ENCODE peak calls at places on chromosomes 11 and 22, in ten cellular contexts. K is AG04450; N is non-pigmented ciliary epithelial cell; D is naive B cell; G is LHCN-M2; R is lung; T is right lobe of liver; X is stimulated activated CD4-positive, alpha-beta T cell treated with anti-CD3 and anti-CD28 coated beads, Interleukin-4, amount 100 ng/mL, for 1 hour; J is T-helper 1 cell; I is activated T-cell treated with anti-CD3 and anti-CD28 coated beads, Interleukin-2, amount 50 U/mL, for 24 hours. E is an unnamed sample.
A peak's percentile ranks its signal among the peaks of the same experiment; 100 is the strongest.

GRCh38 chr11:3616721-3617460 is 24.9 kb downstream of the ART5 start:
- DNase-seq in N (no peak), I (peak; percentile 19), R (no peak), J (no peak), D (no peak), K (no peak), T (peak; percentile 39), X (no peak), G (peak; percentile 44), E (no peak)

GRCh38 chr11:107799245-107799859 is 59.2 kb downstream of the SLC35F2 start:
- DNase-seq in X (peak; percentile 63), D (peak; percentile 38), K (peak; percentile 39), G (peak; percentile 71), N (no peak), R (peak; percentile 63), I (peak; percentile 68), J (peak; percentile 12), T (peak; percentile 62), E (peak; percentile 24)

GRCh38 chr11:114358711-114359110 is 41.6 kb downstream of the C11orf71 start:
- DNase-seq in K (no peak), D (no peak), X (no peak), G (no peak), T (no peak), I (no peak), R (no peak), J (no peak), N (no peak), E (peak; percentile 32)

GRCh38 chr11:69327741-69328191 is 33.8 kb downstream of the MYEOV start:
- DNase-seq in J (no peak), G (no peak), D (no peak), R (no peak), T (no peak), I (peak; percentile 11), N (no peak), X (no peak), K (no peak), E (no peak)

GRCh38 chr11:34250732-34251639 is 106.8 kb downstream of the ABTB2 start:
- DNase-seq in D (peak; percentile 74), X (peak; percentile 67), I (peak; percentile 74), T (no peak), R (no peak), G (peak; percentile 81), K (no peak), J (no peak), N (no peak), E (peak; percentile 73)

GRCh38 chr22:23396362-23397007 is 183.6 kb downstream of the IGLL1 start:
- DNase-seq in T (no peak), G (no peak), I (peak; percentile 18), J (no peak), R (no peak), X (no peak), D (no peak), N (no peak), K (no peak), E (no peak)

GRCh38 chr11:62050716-62051115 is 73.1 kb upstream of the INCENP start:
- DNase-seq in J (no peak), N (no peak), R (no peak), D (no peak), T (no peak), G (no peak), X (no peak), K (no peak), I (no peak), E (no peak)

GRCh38 chr22:47602732-47603131 is 840.3 kb downstream of the TBC1D22A start:
- DNase-seq in G (no peak), N (no peak), D (no peak), J (no peak), T (no peak), X (no peak), I (no peak), R (no peak), K (no peak), E (no peak)

GRCh38 chr11:60932605-60933346 is 8.5 kb downstream of the TMEM132A start:
- DNase-seq in I (no peak), D (peak; percentile 70), K (no peak), J (no peak), G (no peak), R (no peak), N (no peak), X (no peak), T (no peak), E (no peak)

GRCh38 chr11:46338988-46339666 is 8.1 kb upstream of the DGKZ start:
- DNase-seq in G (no peak), J (no peak), R (no peak), X (no peak), K (no peak), N (no peak), I (no peak), D (no peak), T (no peak), E (no peak)

GRCh38 chr11:86703992-86704391 is 31.6 kb upstream of the ME3 start:
- DNase-seq in D (no peak), R (no peak), G (no peak), X (no peak), I (no peak), K (no peak), N (no peak), T (no peak), J (no peak), E (no peak)

GRCh38 chr22:38260760-38261477 is 11.9 kb downstream of the TMEM184B start:
- DNase-seq in N (no peak), T (no peak), X (no peak), R (no peak), K (no peak), J (no peak), G (peak; percentile 76), D (no peak), I (no peak), E (no peak)

GRCh38 chr11:129440028-129440630 is 64.5 kb downstream of the BARX2 start:
- DNase-seq in I (no peak), J (no peak), K (no peak), R (peak; percentile 38), T (no peak), D (no peak), X (no peak), G (no peak), N (no peak), E (peak; percentile 98)

GRCh38 chr11:129457321-129457720 is 81.7 kb downstream of the BARX2 start:
- DNase-seq in D (no peak), J (no peak), K (no peak), I (no peak), X (no peak), R (peak; percentile 46), N (no peak), G (no peak), T (no peak), E (no peak)

GRCh38 chr11:117843666-117844484 is 19.3 kb upstream of the FXYD2 start:
- DNase-seq in K (peak; percentile 20), I (peak; percentile 91), D (peak; percentile 68), J (peak; percentile 55), N (no peak), R (peak; percentile 84), X (peak; percentile 85), T (peak; percentile 82), G (peak; percentile 27), E (peak; percentile 25)

GRCh38 chr22:37425800-37426531 is 1.3 kb downstream of the ELFN2 start:
- DNase-seq in K (no peak), J (no peak), N (no peak), X (no peak), T (no peak), D (no peak), R (no peak), I (no peak), G (peak; percentile 28), E (peak; percentile 17)

GRCh38 chr11:94218372-94218771 is 86.0 kb upstream of the IZUMO1R start:
- DNase-seq in T (no peak), I (no peak), R (no peak), J (no peak), N (no peak), K (no peak), G (no peak), D (no peak), X (no peak), E (no peak)

GRCh38 chr11:96967616-96968015 is 577.8 kb downstream of the JRKL start:
- DNase-seq in I (no peak), D (no peak), T (no peak), K (no peak), N (no peak), R (no peak), J (no peak), G (peak; percentile 57), X (no peak), E (no peak)

GRCh38 chr11:131703311-131703710 is 332.9 kb downstream of the NTM start:
- DNase-seq in J (no peak), N (no peak), D (no peak), R (no peak), T (no peak), G (no peak), X (no peak), I (no peak), K (no peak), E (no peak)

GRCh38 chr11:20963596-20963995 is 294.2 kb downstream of the NELL1 start:
- DNase-seq in K (no peak), D (no peak), N (no peak), I (no peak), R (no peak), X (no peak), J (no peak), G (no peak), T (no peak), E (no peak)

GRCh38 chr11:99522467-99523173 is 501.9 kb downstream of the CNTN5 start:
- DNase-seq in J (no peak), G (peak; percentile 48), D (no peak), K (no peak), X (no peak), R (no peak), I (no peak), T (no peak), N (no peak), E (no peak)

GRCh38 chr22:30427871-30428270 is 2.3 kb downstream of the MTFP1 start:
- DNase-seq in G (no peak), N (no peak), D (no peak), J (no peak), X (no peak), T (no peak), I (no peak), R (no peak), K (no peak), E (no peak)

GRCh38 chr22:37331034-37331428 is 48.7 kb downstream of the CYTH4 start:
- DNase-seq in T (no peak), G (peak; percentile 40), D (no peak), J (no peak), X (no peak), I (no peak), N (peak; percentile 31), K (peak; percentile 32), R (no peak), E (peak; percentile 46)

GRCh38 chr11:78290293-78291176 is 101.8 kb downstream of the USP35 start:
- DNase-seq in X (no peak), N (peak; percentile 13), T (peak; percentile 76), D (peak; percentile 54), J (no peak), R (peak; percentile 63), K (peak; percentile 3), G (peak; percentile 88), I (no peak), E (peak; percentile 60)

GRCh38 chr11:62433553-62434301 is 14.9 kb downstream of the SCGB1A1 start:
- DNase-seq in I (no peak), T (no peak), J (no peak), R (no peak), G (peak; percentile 46), K (no peak), X (no peak), N (no peak), D (no peak), E (no peak)

GRCh38 chr11:6598555-6598954 is 4.9 kb downstream of the RRP8 start:
- DNase-seq in D (no peak), K (no peak), N (no peak), T (peak; percentile 74), R (peak; percentile 6), G (no peak), X (no peak), I (no peak), J (no peak), E (no peak)

GRCh38 chr11:45444796-45445195 is 158.7 kb upstream of the SYT13 start:
- DNase-seq in G (no peak), D (no peak), J (no peak), K (no peak), R (no peak), X (no peak), N (no peak), T (no peak), I (no peak), E (peak; percentile 61)

GRCh38 chr22:47000888-47001287 is 238.4 kb downstream of the TBC1D22A start:
- DNase-seq in R (no peak), G (peak; percentile 83), D (no peak), K (no peak), X (no peak), I (no peak), J (no peak), N (no peak), T (no peak), E (no peak)

E was measured in NCI-H226.